ENCODE peak calls at places on chromosomes 2 and 18, in seven cellular contexts. C, E, F, G, L, J and Z are unnamed samples.

GRCh38 chr18:63173983-63174382 is 145.6 kb downstream of the BCL2 start:
- DNase-seq in G (no peak), F (no peak), C (no peak), E (no peak), J (no peak), L (no peak), Z (no peak)

GRCh38 chr18:42048150-42048549 is 93.1 kb downstream of the PIK3C3 start:
- DNase-seq in L (peak; percentile 25), G (no peak), E (no peak), C (peak; percentile 93), F (peak; percentile 91), J (no peak), Z (peak; percentile 49)

GRCh38 chr2:84782717-84783442 is 98.0 kb downstream of the TRABD2A start:
- DNase-seq in G (no peak), J (no peak), E (no peak), F (no peak), C (peak; percentile 17), L (no peak), Z (no peak)

GRCh38 chr2:20422679-20423271 is 24.1 kb upstream of the RHOB start:
- DNase-seq in F (peak; percentile 60), L (peak; percentile 53), C (peak; percentile 51), E (peak; percentile 68), G (peak; percentile 50), J (no peak), Z (no peak)

GRCh38 chr2:63049291-63050185 is 1.1 kb upstream of the OTX1 start:
- DNase-seq in E (peak; percentile 52), G (peak; percentile 76), C (peak; percentile 8), J (peak; percentile 41), F (peak; percentile 21), L (peak; percentile 60), Z (no peak)

GRCh38 chr2:28360742-28361293 is 31.8 kb upstream of the FOSL2 start:
- DNase-seq in G (no peak), L (peak; percentile 65), E (no peak), F (peak; percentile 86), C (peak; percentile 87), J (no peak), Z (peak; percentile 63)

GRCh38 chr2:134140251-134140661 is 113.6 kb upstream of the MGAT5 start:
- DNase-seq in C (no peak), F (no peak), L (no peak), E (no peak), G (no peak), J (no peak), Z (no peak)

GRCh38 chr18:32450026-32450681 is 20.5 kb downstream of the GAREM1 start:
- DNase-seq in F (peak; percentile 30), E (no peak), G (no peak), L (no peak), C (no peak), J (no peak), Z (no peak)

GRCh38 chr18:3111523-3112240 is 98.7 kb upstream of the LPIN2 start:
- DNase-seq in C (no peak), F (no peak), G (no peak), E (no peak), L (no peak), J (no peak), Z (peak; percentile 56)

GRCh38 chr18:79447703-79448367 is 52.1 kb downstream of the NFATC1 start:
- DNase-seq in E (no peak), L (no peak), J (no peak), F (peak; percentile 72), G (no peak), C (peak; percentile 85), Z (no peak)

GRCh38 chr2:144886847-144887246 is 366.9 kb upstream of the ZEB2 start:
- DNase-seq in G (no peak), J (no peak), E (no peak), F (no peak), C (no peak), L (no peak), Z (no peak)

GRCh38 chr2:32058130-32058529 is 5.2 kb upstream of the SPAST start:
- DNase-seq in G (no peak), L (no peak), F (peak; percentile 61), E (no peak), J (no peak), C (peak; percentile 67), Z (no peak)

GRCh38 chr2:179247318-179248023 is 17.2 kb downstream of the SESTD1 start:
- DNase-seq in J (no peak), E (no peak), F (no peak), L (peak; percentile 58), G (no peak), C (no peak), Z (no peak)

GRCh38 chr18:8937112-8937641 is 165.3 kb upstream of the NDUFV2 start:
- DNase-seq in E (no peak), L (peak; percentile 38), J (no peak), G (no peak), C (peak; percentile 60), F (no peak), Z (peak; percentile 61)

GRCh38 chr2:95215018-95215612 is 7.8 kb downstream of the ZNF892 start:
- DNase-seq in C (no peak), F (peak; percentile 1), E (no peak), J (no peak), L (peak; percentile 13), G (no peak), Z (no peak)

GRCh38 chr2:8089596-8089995 is 592.3 kb upstream of the ID2 start:
- DNase-seq in F (peak; percentile 89), J (no peak), C (peak; percentile 90), L (peak; percentile 21), E (no peak), G (no peak), Z (peak; percentile 89)

GRCh38 chr2:172969171-172969570 is 106.5 kb upstream of the MAP3K20 start:
- DNase-seq in L (no peak), C (peak; percentile 6), J (no peak), G (no peak), E (no peak), F (no peak), Z (no peak)

GRCh38 chr2:232075080-232075479 is 113.6 kb downstream of the DIS3L2 start:
- DNase-seq in L (no peak), E (no peak), J (no peak), C (peak; percentile 73), F (peak; percentile 10), G (no peak), Z (no peak)

GRCh38 chr2:17894551-17894950 is 16.1 kb downstream of the KCNS3 start:
- DNase-seq in L (no peak), G (no peak), C (no peak), F (no peak), J (no peak), E (no peak), Z (no peak)

GRCh38 chr18:38539373-38539772 is 973.8 kb upstream of the CELF4 start:
- DNase-seq in C (no peak), F (no peak), J (peak; percentile 20), E (no peak), L (peak; percentile 40), G (no peak), Z (no peak)

DNA sequence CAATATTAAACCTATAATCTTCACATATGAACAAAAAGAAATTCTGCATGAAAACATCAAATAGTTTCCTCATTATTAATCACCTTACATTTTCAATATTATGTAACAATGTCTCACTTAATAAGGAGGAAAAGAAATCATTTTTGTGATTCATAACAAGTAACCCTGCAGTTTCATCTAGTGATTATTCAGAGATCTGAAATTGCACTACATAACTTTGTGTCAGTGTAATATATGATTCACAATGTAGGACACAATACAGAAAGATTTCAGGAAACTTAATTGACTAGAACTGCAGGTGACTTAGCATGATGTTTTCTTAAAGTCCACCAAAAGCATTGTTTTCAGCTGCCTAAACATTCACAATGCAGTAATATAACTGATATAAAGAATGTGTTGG is 366.4 kb downstream of the FSIP2 start:
- DNase-seq in L (no peak), E (no peak), G (no peak), F (no peak), C (no peak), J (no peak), Z (no peak)
- H3K18ac ChIP-seq in L (no peak overlapping the region), E (no peak overlapping the region), G (no peak overlapping the region), F (no peak overlapping the region), C (no peak overlapping the region), J (no peak overlapping the region), Z (no peak overlapping the region)

GRCh38 chr2:16048466-16048865 is 108.1 kb downstream of the MYCN start:
- DNase-seq in L (no peak), G (no peak), C (no peak), J (no peak), F (no peak), E (no peak), Z (no peak)
- H3K18ac ChIP-seq in L (peak overlapping the region; percentile 71), G (no peak overlapping the region), C (no peak overlapping the region), J (no peak overlapping the region), F (no peak overlapping the region), E (no peak overlapping the region), Z (no peak overlapping the region)

GRCh38 chr2:210586381-210586780 is 30.0 kb downstream of the CPS1 start:
- DNase-seq in E (no peak), L (no peak), C (peak; percentile 24), F (peak; percentile 22), J (no peak), G (no peak), Z (no peak)
- H3K18ac ChIP-seq in E (no peak overlapping the region), L (no peak overlapping the region), C (no peak overlapping the region), F (no peak overlapping the region), J (no peak overlapping the region), G (no peak overlapping the region), Z (no peak overlapping the region)

GRCh38 chr2:16162491-16163040 is 222.2 kb downstream of the MYCN start:
- DNase-seq in L (no peak), F (no peak), E (no peak), C (no peak), J (no peak), G (peak; percentile 2), Z (no peak)

GRCh38 chr2:16161085-16161565 is 220.8 kb downstream of the MYCN start:
- DNase-seq in E (no peak), J (no peak), C (no peak), L (no peak), G (no peak), F (no peak), Z (no peak)

GRCh38 chr2:16165518-16166326 is 225.4 kb downstream of the MYCN start:
- DNase-seq in C (no peak), E (no peak), J (no peak), G (peak; percentile 40), F (no peak), L (no peak), Z (peak; percentile 38)

GRCh38 chr2:16160281-16161084 is 220.1 kb downstream of the MYCN start:
- DNase-seq in E (no peak), F (no peak), L (no peak), C (no peak), G (no peak), J (no peak), Z (no peak)

GRCh38 chr2:16161768-16162490 is 221.6 kb downstream of the MYCN start:
- DNase-seq in F (no peak), G (peak; percentile 14), L (no peak), C (no peak), E (no peak), J (no peak), Z (no peak)
- H3K18ac ChIP-seq in F (no peak overlapping the region), G (no peak overlapping the region), L (no peak overlapping the region), C (no peak overlapping the region), E (no peak overlapping the region), J (no peak overlapping the region), Z (no peak overlapping the region)

DNA sequence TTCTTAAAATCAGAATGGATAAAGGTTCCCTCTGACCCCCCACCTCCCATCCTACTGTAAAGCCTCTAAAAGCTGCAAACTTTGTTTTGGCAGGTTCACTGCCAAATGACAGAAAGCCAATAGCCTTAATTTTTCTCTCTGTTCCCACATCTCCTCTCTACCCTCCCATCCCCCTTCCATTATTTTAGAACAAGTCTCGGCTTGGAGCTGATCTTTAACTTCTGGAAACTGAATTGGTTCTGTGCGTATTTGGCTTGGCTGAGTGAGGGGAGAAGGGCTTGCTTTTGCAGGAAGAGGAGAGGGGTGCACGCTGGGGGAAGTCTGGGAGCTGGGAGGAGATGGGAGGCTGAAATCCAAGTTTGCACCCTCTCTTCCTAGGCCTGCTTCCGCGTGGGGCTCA is 176.0 kb upstream of the SPRED2 start:
- DNase-seq in C (no peak), E (no peak), L (no peak), F (no peak), J (no peak), G (no peak), Z (no peak)
- H3K18ac ChIP-seq in C (no peak overlapping the region), E (no peak overlapping the region), L (no peak overlapping the region), F (no peak overlapping the region), J (peak overlapping the region; percentile 67), G (no peak overlapping the region), Z (no peak overlapping the region)